ENCODE peak calls at places on chromosome 16, in seven cellular contexts. One of them, this sample, is unnamed.
A peak's percentile ranks its signal among the peaks of the same experiment; 100 is the strongest.

GRCh38 chr16:49801290-49801689 is 54.6 kb downstream of the ZNF423 start:
- DNase-seq in hepatocyte: no peak
- DNase-seq in GM23338: no peak
- DNase-seq in PC-3: no peak
- DNase-seq in MM.1S: no peak
- DNase-seq in HCT116: no peak
- DNase-seq in neural progenitor cell: no peak
- DNase-seq in this sample: no peak

GRCh38 chr16:11263737-11264136 is 5.4 kb downstream of the TNP2 start:
- DNase-seq in HCT116: no peak
- DNase-seq in PC-3: no peak
- DNase-seq in hepatocyte: no peak
- DNase-seq in neural progenitor cell: no peak
- DNase-seq in MM.1S: no peak
- DNase-seq in GM23338: no peak
- DNase-seq in this sample: no peak

GRCh38 chr16:53626816-53627215 is 76.8 kb downstream of the RPGRIP1L start:
- DNase-seq in HCT116: no peak
- DNase-seq in neural progenitor cell: no peak
- DNase-seq in hepatocyte: no peak
- DNase-seq in MM.1S: no peak
- DNase-seq in PC-3: no peak
- DNase-seq in GM23338: no peak
- DNase-seq in this sample: no peak

GRCh38 chr16:14331020-14331419 is 259.9 kb downstream of the MRTFB start:
- DNase-seq in GM23338: no peak
- DNase-seq in MM.1S: no peak
- DNase-seq in neural progenitor cell: no peak
- DNase-seq in HCT116: no peak
- DNase-seq in PC-3: no peak
- DNase-seq in hepatocyte: no peak
- DNase-seq in this sample: no peak

GRCh38 chr16:75377971-75378386 is 55.3 kb downstream of the CFDP1 start:
- DNase-seq in HCT116: no peak
- DNase-seq in PC-3: peak; percentile 74
- DNase-seq in hepatocyte: peak; percentile 61
- DNase-seq in neural progenitor cell: peak; percentile 83
- DNase-seq in GM23338: peak; percentile 71
- DNase-seq in MM.1S: no peak
- DNase-seq in this sample: peak; percentile 98

GRCh38 chr16:12674096-12674495 is 129.6 kb downstream of the CPPED1 start:
- DNase-seq in neural progenitor cell: no peak
- DNase-seq in HCT116: no peak
- DNase-seq in hepatocyte: no peak
- DNase-seq in MM.1S: no peak
- DNase-seq in PC-3: no peak
- DNase-seq in GM23338: no peak
- DNase-seq in this sample: peak; percentile 87

GRCh38 chr16:4847774-4848587 is 700 bp downstream of the UBN1 start:
- DNase-seq in hepatocyte: peak; percentile 66
- DNase-seq in HCT116: no peak
- DNase-seq in PC-3: peak; percentile 68
- DNase-seq in MM.1S: peak; percentile 45
- DNase-seq in GM23338: peak; percentile 55
- DNase-seq in neural progenitor cell: peak; percentile 75
- DNase-seq in this sample: peak; percentile 80

GRCh38 chr16:27318399-27319256 is 4.9 kb downstream of the IL4R start:
- DNase-seq in HCT116: no peak
- DNase-seq in hepatocyte: peak; percentile 38
- DNase-seq in GM23338: no peak
- DNase-seq in MM.1S: no peak
- DNase-seq in PC-3: no peak
- DNase-seq in neural progenitor cell: no peak
- DNase-seq in this sample: no peak

GRCh38 chr16:2428051-2428786 is 1.0 kb upstream of the CCNF start:
- DNase-seq in PC-3: peak; percentile 22
- DNase-seq in hepatocyte: peak; percentile 72
- DNase-seq in neural progenitor cell: peak; percentile 64
- DNase-seq in GM23338: peak; percentile 58
- DNase-seq in HCT116: no peak
- DNase-seq in MM.1S: peak; percentile 52
- DNase-seq in this sample: peak; percentile 51

GRCh38 chr16:11740567-11740966 is 2.1 kb downstream of the TXNDC11 start:
- DNase-seq in HCT116: no peak
- DNase-seq in neural progenitor cell: no peak
- DNase-seq in hepatocyte: no peak
- DNase-seq in GM23338: no peak
- DNase-seq in MM.1S: no peak
- DNase-seq in PC-3: no peak
- DNase-seq in this sample: peak; percentile 44

GRCh38 chr16:35295856-35296255 is 1836.4 kb downstream of the TP53TG3F start:
- DNase-seq in PC-3: no peak
- DNase-seq in hepatocyte: no peak
- DNase-seq in MM.1S: no peak
- DNase-seq in HCT116: no peak
- DNase-seq in neural progenitor cell: no peak
- DNase-seq in GM23338: no peak
- DNase-seq in this sample: no peak

GRCh38 chr16:10083301-10083700 is 98.9 kb downstream of the GRIN2A start:
- DNase-seq in MM.1S: no peak
- DNase-seq in hepatocyte: no peak
- DNase-seq in neural progenitor cell: no peak
- DNase-seq in PC-3: no peak
- DNase-seq in GM23338: no peak
- DNase-seq in HCT116: no peak
- DNase-seq in this sample: no peak

GRCh38 chr16:7206469-7206868 is 126.2 kb upstream of the RBFOX1 start:
- DNase-seq in PC-3: no peak
- DNase-seq in neural progenitor cell: no peak
- DNase-seq in MM.1S: no peak
- DNase-seq in HCT116: no peak
- DNase-seq in GM23338: no peak
- DNase-seq in hepatocyte: no peak
- DNase-seq in this sample: no peak

GRCh38 chr16:51657844-51658243 is 506.8 kb upstream of the SALL1 start:
- DNase-seq in MM.1S: no peak
- DNase-seq in PC-3: no peak
- DNase-seq in neural progenitor cell: no peak
- DNase-seq in hepatocyte: no peak
- DNase-seq in GM23338: no peak
- DNase-seq in HCT116: no peak
- DNase-seq in this sample: no peak

GRCh38 chr16:51382215-51382614 is 231.1 kb upstream of the SALL1 start:
- DNase-seq in PC-3: no peak
- DNase-seq in MM.1S: no peak
- DNase-seq in GM23338: no peak
- DNase-seq in hepatocyte: no peak
- DNase-seq in HCT116: no peak
- DNase-seq in neural progenitor cell: no peak
- DNase-seq in this sample: no peak

GRCh38 chr16:11783319-11784047 is 13.6 kb downstream of the ZC3H7A start:
- DNase-seq in hepatocyte: no peak
- DNase-seq in neural progenitor cell: no peak
- DNase-seq in MM.1S: peak; percentile 70
- DNase-seq in PC-3: peak; percentile 9
- DNase-seq in GM23338: no peak
- DNase-seq in HCT116: no peak
- DNase-seq in this sample: peak; percentile 50

GRCh38 chr16:50821586-50821985 is 79.7 kb downstream of the CYLD start:
- DNase-seq in PC-3: peak; percentile 66
- DNase-seq in HCT116: peak; percentile 16
- DNase-seq in MM.1S: no peak
- DNase-seq in GM23338: peak; percentile 27
- DNase-seq in neural progenitor cell: no peak
- DNase-seq in hepatocyte: no peak
- DNase-seq in this sample: peak; percentile 40

GRCh38 chr16:59330030-59330670 is 596.0 kb upstream of the GOT2 start:
- DNase-seq in HCT116: no peak
- DNase-seq in GM23338: no peak
- DNase-seq in hepatocyte: no peak
- DNase-seq in PC-3: no peak
- DNase-seq in MM.1S: no peak
- DNase-seq in neural progenitor cell: peak; percentile 73
- DNase-seq in this sample: peak; percentile 0

GRCh38 chr16:19522369-19523159 is 666 bp upstream of the GDE1 start:
- DNase-seq in HCT116: no peak
- DNase-seq in GM23338: peak; percentile 3
- DNase-seq in PC-3: peak; percentile 16
- DNase-seq in hepatocyte: no peak
- DNase-seq in MM.1S: no peak
- DNase-seq in neural progenitor cell: no peak
- DNase-seq in this sample: no peak

GRCh38 chr16:35154627-35155026 is 1695.2 kb downstream of the TP53TG3F start:
- DNase-seq in GM23338: no peak
- DNase-seq in HCT116: no peak
- DNase-seq in hepatocyte: no peak
- DNase-seq in MM.1S: no peak
- DNase-seq in neural progenitor cell: no peak
- DNase-seq in PC-3: no peak
- DNase-seq in this sample: no peak

GRCh38 chr16:80369559-80369958 is 171.2 kb upstream of the DYNLRB2 start:
- DNase-seq in neural progenitor cell: peak; percentile 84
- DNase-seq in PC-3: peak; percentile 25
- DNase-seq in MM.1S: peak; percentile 43
- DNase-seq in hepatocyte: peak; percentile 74
- DNase-seq in GM23338: peak; percentile 70
- DNase-seq in HCT116: no peak
- DNase-seq in this sample: peak; percentile 78

GRCh38 chr16:75206749-75207451 is at the start of gene CTRB2:
- DNase-seq in HCT116: no peak
- DNase-seq in PC-3: no peak
- DNase-seq in GM23338: no peak
- DNase-seq in neural progenitor cell: no peak
- DNase-seq in MM.1S: no peak
- DNase-seq in hepatocyte: no peak
- DNase-seq in this sample: no peak

GRCh38 chr16:588889-589657 is 793 bp upstream of the RAB40C start:
- DNase-seq in PC-3: peak; percentile 85
- DNase-seq in GM23338: peak; percentile 96
- DNase-seq in hepatocyte: peak; percentile 97
- DNase-seq in neural progenitor cell: peak; percentile 96
- DNase-seq in MM.1S: peak; percentile 95
- DNase-seq in HCT116: peak; percentile 75
- DNase-seq in this sample: peak; percentile 96

GRCh38 chr16:6512512-6512911 is 820.1 kb upstream of the RBFOX1 start:
- DNase-seq in neural progenitor cell: no peak
- DNase-seq in PC-3: no peak
- DNase-seq in GM23338: no peak
- DNase-seq in HCT116: no peak
- DNase-seq in MM.1S: no peak
- DNase-seq in hepatocyte: no peak
- DNase-seq in this sample: no peak

GRCh38 chr16:47018223-47018891 is 44.9 kb upstream of the DNAJA2 start:
- DNase-seq in GM23338: peak; percentile 76
- DNase-seq in MM.1S: peak; percentile 86
- DNase-seq in hepatocyte: peak; percentile 67
- DNase-seq in neural progenitor cell: peak; percentile 73
- DNase-seq in PC-3: peak; percentile 70
- DNase-seq in HCT116: peak; percentile 71
- DNase-seq in this sample: peak; percentile 45

DNA sequence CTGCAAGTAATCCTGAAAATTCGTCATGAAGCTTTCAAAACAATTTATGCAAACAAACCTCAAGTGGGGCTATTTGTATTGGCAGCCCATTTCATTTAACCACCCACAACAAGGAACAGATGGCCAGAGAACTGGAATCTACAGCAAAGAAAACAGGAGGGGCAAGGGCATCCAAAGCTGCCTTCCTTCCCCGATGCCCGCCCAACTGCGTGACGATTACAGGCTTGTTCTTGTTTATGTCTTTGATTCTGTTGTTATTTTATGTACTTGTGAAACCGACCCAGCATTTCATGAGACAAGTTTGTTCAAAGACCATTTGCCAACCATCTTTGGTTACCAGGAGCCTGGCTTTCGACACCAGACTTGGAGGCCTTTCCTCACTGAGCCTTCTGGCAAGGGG is 59.1 kb upstream of the IRX6 start:
- DNase-seq in PC-3: no peak
- DNase-seq in HCT116: no peak
- DNase-seq in MM.1S: no peak
- DNase-seq in hepatocyte: no peak
- DNase-seq in GM23338: no peak
- DNase-seq in neural progenitor cell: no peak
- DNase-seq in this sample: no peak
- TF ChIP-seq EZH2phosphoT487 in PC-3: no peak
- TF ChIP-seq EZH2phosphoT487 in HCT116: no peak
- TF ChIP-seq EZH2phosphoT487 in MM.1S: no peak
- TF ChIP-seq EZH2phosphoT487 in hepatocyte: no peak
- TF ChIP-seq EZH2phosphoT487 in GM23338: no peak
- TF ChIP-seq EZH2phosphoT487 in neural progenitor cell: no peak
- TF ChIP-seq EZH2phosphoT487 in this sample: no peak

GRCh38 chr16:31711344-31711845 is 162.2 kb upstream of the ZNF267 start:
- DNase-seq in PC-3: no peak
- DNase-seq in neural progenitor cell: no peak
- DNase-seq in hepatocyte: no peak
- DNase-seq in MM.1S: no peak
- DNase-seq in GM23338: peak; percentile 24
- DNase-seq in HCT116: no peak
- DNase-seq in this sample: no peak
- TF ChIP-seq EZH2 in PC-3: no peak
- TF ChIP-seq EZH2 in neural progenitor cell: no peak
- TF ChIP-seq EZH2 in hepatocyte: no peak
- TF ChIP-seq EZH2 in MM.1S: no peak
- TF ChIP-seq EZH2 in GM23338: no peak
- TF ChIP-seq EZH2 in HCT116: no peak
- TF ChIP-seq EZH2 in this sample: no peak

GRCh38 chr16:85197611-85198566 is 85.6 kb upstream of the CIBAR2 start:
- DNase-seq in HCT116: no peak
- DNase-seq in hepatocyte: no peak
- DNase-seq in GM23338: no peak
- DNase-seq in PC-3: no peak
- DNase-seq in MM.1S: no peak
- DNase-seq in neural progenitor cell: no peak
- DNase-seq in this sample: no peak

GRCh38 chr16:85196976-85197375 is 84.7 kb upstream of the CIBAR2 start:
- DNase-seq in PC-3: no peak
- DNase-seq in GM23338: no peak
- DNase-seq in MM.1S: no peak
- DNase-seq in HCT116: no peak
- DNase-seq in neural progenitor cell: no peak
- DNase-seq in hepatocyte: no peak
- DNase-seq in this sample: no peak

GRCh38 chr16:85195271-85195647 is 83.0 kb upstream of the CIBAR2 start:
- DNase-seq in neural progenitor cell: no peak
- DNase-seq in MM.1S: no peak
- DNase-seq in HCT116: no peak
- DNase-seq in GM23338: no peak
- DNase-seq in hepatocyte: no peak
- DNase-seq in PC-3: no peak
- DNase-seq in this sample: no peak

GRCh38 chr16:85194528-85195270 is 82.4 kb upstream of the CIBAR2 start:
- DNase-seq in MM.1S: no peak
- DNase-seq in hepatocyte: no peak
- DNase-seq in HCT116: no peak
- DNase-seq in neural progenitor cell: no peak
- DNase-seq in PC-3: no peak
- DNase-seq in GM23338: no peak
- DNase-seq in this sample: no peak

GRCh38 chr16:85195884-85196816 is 83.9 kb upstream of the CIBAR2 start:
- DNase-seq in hepatocyte: no peak
- DNase-seq in neural progenitor cell: no peak
- DNase-seq in PC-3: no peak
- DNase-seq in MM.1S: no peak
- DNase-seq in GM23338: no peak
- DNase-seq in HCT116: no peak
- DNase-seq in this sample: peak; percentile 44
- H3K4me3 ChIP-seq in hepatocyte: no peak overlapping the region
- H3K4me3 ChIP-seq in neural progenitor cell: no peak overlapping the region
- H3K4me3 ChIP-seq in PC-3: no peak overlapping the region
- H3K4me3 ChIP-seq in MM.1S: no peak overlapping the region
- H3K4me3 ChIP-seq in GM23338: no peak overlapping the region
- H3K4me3 ChIP-seq in HCT116: no peak overlapping the region
- H3K4me3 ChIP-seq in this sample: no peak overlapping the region

GRCh38 chr16:88455610-88456355 is 2.7 kb downstream of the ZFPM1 start:
- DNase-seq in PC-3: peak; percentile 33
- DNase-seq in neural progenitor cell: peak; percentile 60
- DNase-seq in GM23338: peak; percentile 66
- DNase-seq in hepatocyte: peak; percentile 71
- DNase-seq in HCT116: peak; percentile 56
- DNase-seq in MM.1S: peak; percentile 64
- DNase-seq in this sample: peak; percentile 36
- TF ChIP-seq EZH2phosphoT487 in PC-3: no peak
- TF ChIP-seq EZH2phosphoT487 in neural progenitor cell: peak; percentile 11
- TF ChIP-seq EZH2phosphoT487 in GM23338: no peak
- TF ChIP-seq EZH2phosphoT487 in hepatocyte: no peak
- TF ChIP-seq EZH2phosphoT487 in HCT116: no peak
- TF ChIP-seq EZH2phosphoT487 in MM.1S: no peak
- TF ChIP-seq EZH2phosphoT487 in this sample: no peak